ENCODE peak calls at places on chromosomes 12 and 14, in four cellular contexts. C, U, G and V are unnamed samples. For H3K4me1, the result is how much of the 10 kb centered on the place peaks cover.

GRCh38 chr14:31717294-31718085 is 156.3 kb downstream of the NUBPL start:
- DNase-seq in C (no peak), U (no peak), G (no peak), V (no peak)

GRCh38 chr14:28299227-28299626 is 467.4 kb upstream of the FOXG1 start:
- DNase-seq in C (no peak), U (no peak), G (no peak), V (no peak)

GRCh38 chr12:82896979-82897378 is 210.3 kb downstream of the TMTC2 start:
- DNase-seq in C (no peak), U (no peak), G (no peak), V (no peak)

GRCh38 chr12:80684077-80684495 is 23.3 kb upstream of the MYF6 start:
- DNase-seq in C (no peak), U (no peak), G (no peak), V (no peak)

GRCh38 chr14:94752575-94752974 is 17.3 kb downstream of the GSC start:
- DNase-seq in C (no peak), U (no peak), G (no peak), V (no peak)

GRCh38 chr12:754871-755562 is 2.6 kb downstream of the WNK1 start:
- DNase-seq in C (no peak), U (no peak), G (peak), V (no peak)

GRCh38 chr12:124441443-124442190 is 125.8 kb downstream of the NCOR2 start:
- DNase-seq in C (no peak), U (no peak), G (no peak), V (no peak)

GRCh38 chr12:16399110-16399509 is 51.7 kb downstream of the MGST1 start:
- DNase-seq in C (no peak), U (no peak), G (no peak), V (no peak)

GRCh38 chr14:92039073-92039719 is 663 bp downstream of the TRIP11 start:
- DNase-seq in C (no peak), U (peak), G (peak), V (no peak)

GRCh38 chr12:105330938-105331804 is 680 bp downstream of the C12orf75 start:
- DNase-seq in C (peak), U (no peak), G (no peak), V (no peak)

GRCh38 chr12:78457951-78458350 is 406.6 kb upstream of the SYT1 start:
- DNase-seq in C (no peak), U (no peak), G (no peak), V (no peak)

GRCh38 chr14:32078030-32078793 is 1.1 kb downstream of the ARHGAP5 start:
- DNase-seq in C (peak), U (no peak), G (peak), V (no peak)

GRCh38 chr14:61469771-61470170 is 148.4 kb downstream of the PRKCH start:
- DNase-seq in C (no peak), U (no peak), G (no peak), V (no peak)

GRCh38 chr12:56723889-56724659 is 1.0 kb downstream of the NACA start:
- DNase-seq in C (peak), U (no peak), G (no peak), V (no peak)

GRCh38 chr12:39685854-39686608 is 66.4 kb upstream of the ABCD2 start:
- DNase-seq in C (no peak), U (no peak), G (no peak), V (no peak)

GRCh38 chr14:50875359-50876090 is 3.7 kb downstream of the ABHD12B start:
- DNase-seq in C (peak), U (no peak), G (no peak), V (no peak)

GRCh38 chr12:131011165-131012079 is 57.7 kb downstream of the ADGRD1 start:
- DNase-seq in C (no peak), U (no peak), G (no peak), V (no peak)

GRCh38 chr14:66009104-66009503 is 477.1 kb upstream of the CCDC196 start:
- DNase-seq in C (no peak), U (no peak), G (no peak), V (no peak)

GRCh38 chr12:89350661-89351488 is 1.4 kb downstream of the DUSP6 start:
- DNase-seq in C (no peak), U (no peak), G (no peak), V (no peak)

GRCh38 chr12:67420506-67420905 is 151.3 kb downstream of the CAND1 start:
- DNase-seq in C (no peak), U (no peak), G (no peak), V (no peak)

GRCh38 chr14:32933943-32934890 is 4.5 kb upstream of the NPAS3 start:
- DNase-seq in C (no peak), U (no peak), G (peak), V (no peak)

GRCh38 chr12:113793250-113793649 is 172.9 kb downstream of the RBM19 start:
- DNase-seq in C (no peak), U (no peak), G (no peak), V (no peak)

GRCh38 chr12:56080556-56081138 is 682 bp downstream of the ERBB3 start:
- DNase-seq in C (peak), U (peak), G (no peak), V (no peak)

GRCh38 chr12:15688202-15688736 is 100.9 kb downstream of the EPS8 start:
- DNase-seq in C (no peak), U (no peak), G (no peak), V (no peak)

GRCh38 chr14:80959448-80960006 is 4.1 kb downstream of the TSHR start:
- DNase-seq in C (peak), U (no peak), G (no peak), V (peak)

GRCh38 chr14:82642425-82642824 is 1108.8 kb upstream of the SEL1L start:
- DNase-seq in C (no peak), U (no peak), G (no peak), V (no peak)

GRCh38 chr12:86787419-86787818 is 531.2 kb upstream of the MGAT4C start:
- DNase-seq in C (no peak), U (no peak), G (no peak), V (no peak)

DNA sequence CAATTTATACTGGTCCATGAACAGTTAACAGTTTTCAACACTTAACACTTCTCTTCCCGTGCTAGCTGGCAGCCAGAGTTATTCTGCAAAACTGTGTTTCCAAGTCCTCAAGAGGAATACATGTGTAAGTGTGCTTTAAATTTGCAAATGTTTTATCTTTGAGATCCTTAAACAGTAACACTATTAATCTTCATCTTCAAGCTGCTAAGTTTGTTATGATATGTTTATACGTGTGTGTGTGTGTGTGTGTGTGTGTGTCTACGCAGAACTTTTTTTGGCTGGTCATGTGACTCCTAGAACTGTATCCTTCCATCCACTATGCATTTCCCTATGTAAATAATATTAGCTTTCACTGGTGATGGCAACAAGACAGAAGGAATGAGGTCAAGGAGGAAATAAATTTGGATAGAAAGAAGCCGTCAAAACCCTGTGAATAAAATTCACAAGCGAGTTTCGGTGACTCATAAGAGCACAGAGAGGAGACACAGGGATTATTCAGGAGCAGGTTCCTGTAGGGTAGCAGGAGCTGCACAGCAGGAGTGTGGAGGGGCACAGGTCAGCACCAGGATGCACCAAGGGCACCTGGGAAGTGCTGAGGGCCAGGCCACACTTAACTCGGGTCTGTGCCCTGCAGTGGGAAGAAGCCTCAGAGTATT is 105.8 kb upstream of the ETV6 start:
- DNase-seq in C (no peak), U (no peak), G (no peak), V (no peak)
- TF ChIP-seq CTCF in C (no peak), U (no peak), G (no peak), V (no peak)

DNA sequence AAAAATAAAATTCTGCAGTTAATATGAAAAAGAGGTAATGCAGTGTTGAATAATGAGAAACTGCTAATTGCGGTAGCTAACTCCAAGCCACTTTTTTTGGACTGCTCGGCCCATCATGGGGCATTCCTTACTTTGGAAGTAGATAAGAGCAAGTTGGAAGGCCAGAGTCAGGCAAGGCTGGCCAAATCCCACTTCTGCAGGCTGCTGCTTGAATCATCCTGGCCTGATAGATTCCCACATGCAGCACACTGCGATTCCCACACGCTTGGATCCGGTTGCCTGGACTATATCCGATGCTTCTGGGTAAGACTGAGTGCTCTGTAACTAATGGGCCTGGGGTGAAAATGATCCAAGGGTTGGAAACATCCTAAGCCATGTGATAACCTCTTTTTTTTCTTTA is 10.6 kb downstream of the EIF2B2 start:
- DNase-seq in C (no peak), U (no peak), G (no peak), V (no peak)
- H3K4me1 ChIP-seq in C (under half), U (under half), G (under half), V (under half)

GRCh38 chr14:26414933-26415332 is 182.9 kb downstream of the NOVA1 start:
- DNase-seq in C (no peak), U (no peak), G (no peak), V (no peak)

GRCh38 chr14:26404927-26405326 is 192.9 kb downstream of the NOVA1 start:
- DNase-seq in C (no peak), U (no peak), G (no peak), V (no peak)

GRCh38 chr14:26412421-26412820 is 185.4 kb downstream of the NOVA1 start:
- DNase-seq in C (no peak), U (no peak), G (no peak), V (no peak)

GRCh38 chr14:26414103-26414502 is 183.7 kb downstream of the NOVA1 start:
- DNase-seq in C (no peak), U (no peak), G (no peak), V (no peak)

DNA sequence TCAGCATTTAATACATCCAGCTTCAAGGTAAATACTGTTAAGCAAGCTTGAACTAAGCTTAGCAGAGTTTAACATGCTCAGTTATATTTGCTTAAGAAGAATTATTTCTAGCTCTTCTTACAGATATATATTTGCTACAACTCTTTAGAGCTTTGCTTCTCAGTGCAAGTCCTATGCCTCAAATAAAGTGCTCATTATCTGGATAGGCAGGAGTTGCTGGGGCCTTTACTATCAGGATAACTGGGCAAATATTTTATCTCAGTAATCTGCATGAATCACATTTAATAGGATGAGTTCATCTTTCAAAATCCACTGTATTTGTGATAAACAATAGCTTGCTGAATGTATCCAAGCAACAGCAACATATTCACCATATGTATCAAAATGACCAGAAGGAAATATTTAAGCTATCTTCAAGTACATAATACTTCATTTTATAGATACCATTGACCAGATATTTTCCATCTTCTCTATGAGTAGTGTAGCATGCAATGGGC is 187.6 kb downstream of the NOVA1 start:
- DNase-seq in C (no peak), U (no peak), G (no peak), V (no peak)
- TF ChIP-seq CTCF in C (no peak), U (no peak), G (no peak), V (no peak)

GRCh38 chr12:2390133-2390532 is 337.3 kb downstream of the CACNA1C start:
- DNase-seq in C (no peak), U (no peak), G (no peak), V (no peak)

GRCh38 chr12:2391740-2392341 is 339.1 kb downstream of the CACNA1C start:
- DNase-seq in C (no peak), U (no peak), G (no peak), V (no peak)

GRCh38 chr12:2389079-2389790 is 336.4 kb downstream of the CACNA1C start:
- DNase-seq in C (no peak), U (no peak), G (no peak), V (no peak)

GRCh38 chr12:2393016-2393415 is 340.2 kb downstream of the CACNA1C start:
- DNase-seq in C (no peak), U (no peak), G (no peak), V (no peak)

DNA sequence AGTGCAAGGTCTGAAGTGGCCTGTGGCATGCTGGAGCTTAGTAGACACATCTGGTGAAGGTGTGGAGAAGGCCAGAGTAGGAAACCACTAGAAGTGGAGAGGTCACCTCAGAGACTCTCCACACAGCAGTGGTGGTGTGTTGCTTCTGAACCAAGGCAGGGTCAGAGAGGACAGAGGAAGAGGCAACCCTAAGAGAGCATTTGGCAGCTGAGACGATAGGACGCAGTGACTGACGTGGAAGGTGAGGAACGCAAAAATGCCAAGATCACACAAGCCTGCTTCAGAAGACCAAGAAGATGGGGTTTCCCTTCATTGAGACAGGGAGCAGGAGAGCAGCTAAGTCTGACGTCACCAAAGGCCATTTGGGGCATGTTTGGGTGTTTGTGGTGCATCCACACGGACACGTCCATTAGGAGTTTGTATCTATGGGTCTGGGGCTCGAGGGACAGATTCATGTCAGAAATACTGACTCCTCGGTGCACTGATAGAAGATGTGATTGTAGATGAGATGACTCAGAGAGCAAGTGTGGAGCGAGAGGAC is 338.1 kb downstream of the CACNA1C start:
- DNase-seq in C (no peak), U (no peak), G (no peak), V (no peak)
- H3K4me1 ChIP-seq in C (under half), U (under half), G (under half), V (under half)

GRCh38 chr14:105322791-105323556 is 8.4 kb downstream of the PACS2 start:
- DNase-seq in C (no peak), U (no peak), G (peak), V (no peak)
- TF ChIP-seq CTCF in C (no peak), U (no peak), G (no peak), V (no peak)

DNA sequence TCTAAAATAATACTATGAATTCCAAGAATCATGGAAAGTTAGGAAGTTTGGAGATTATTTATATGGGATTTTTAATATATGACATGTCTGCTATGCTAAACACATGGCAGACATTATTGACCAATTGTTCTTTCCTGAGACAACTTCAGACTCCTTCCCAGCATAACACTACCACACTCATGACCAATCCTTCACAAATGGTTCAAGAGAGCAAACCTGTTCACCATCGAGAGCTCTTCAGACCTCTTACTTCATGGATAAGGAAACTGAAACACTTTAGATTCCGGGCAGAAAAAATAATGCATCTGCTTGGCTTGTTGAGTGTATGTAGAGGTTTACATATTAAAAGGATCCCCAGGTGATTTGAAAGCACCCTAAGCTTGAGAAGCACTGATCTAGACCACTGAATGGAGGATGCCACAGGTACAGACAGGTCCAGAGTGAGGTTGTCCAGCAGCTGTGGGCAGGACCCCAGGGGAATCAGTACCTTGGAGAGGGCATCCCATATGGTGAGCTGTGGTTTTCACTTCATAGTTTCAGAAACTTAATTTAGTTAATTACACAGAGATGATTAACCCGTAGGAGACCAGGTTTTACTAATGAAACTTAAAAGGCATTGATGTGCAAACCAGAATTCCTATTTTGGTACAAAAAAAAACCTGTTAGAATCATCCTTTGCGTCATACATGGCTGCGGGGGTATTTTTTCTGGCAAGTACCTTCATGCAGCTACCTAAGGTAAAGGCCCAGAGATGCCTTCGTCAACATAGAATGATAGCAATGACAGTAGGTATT is 159.1 kb downstream of the DACT1 start:
- DNase-seq in C (no peak), U (no peak), G (no peak), V (no peak)
- H3K4me1 ChIP-seq in C (under half), U (under half), G (under half), V (under half)

DNA sequence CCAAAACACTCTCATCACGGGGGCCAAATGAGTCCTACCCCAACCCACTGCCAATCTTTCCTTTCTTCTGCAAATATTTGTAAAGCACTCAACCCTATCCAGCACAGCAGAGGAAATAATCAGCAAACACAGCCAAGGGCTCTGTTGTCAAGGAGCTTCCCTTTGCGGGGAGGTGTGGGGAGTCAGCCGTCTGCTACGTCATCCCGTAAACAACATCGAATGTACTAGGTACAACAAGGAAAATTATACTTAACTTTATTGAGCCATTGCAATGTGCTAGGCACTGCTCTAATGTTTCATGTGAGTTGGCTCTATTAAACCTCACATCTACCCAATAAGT is 22.8 kb downstream of the TMEM63C start:
- DNase-seq in C (no peak), U (no peak), G (no peak), V (no peak)
- TF ChIP-seq CTCF in C (no peak), U (no peak), G (no peak), V (no peak)

DNA sequence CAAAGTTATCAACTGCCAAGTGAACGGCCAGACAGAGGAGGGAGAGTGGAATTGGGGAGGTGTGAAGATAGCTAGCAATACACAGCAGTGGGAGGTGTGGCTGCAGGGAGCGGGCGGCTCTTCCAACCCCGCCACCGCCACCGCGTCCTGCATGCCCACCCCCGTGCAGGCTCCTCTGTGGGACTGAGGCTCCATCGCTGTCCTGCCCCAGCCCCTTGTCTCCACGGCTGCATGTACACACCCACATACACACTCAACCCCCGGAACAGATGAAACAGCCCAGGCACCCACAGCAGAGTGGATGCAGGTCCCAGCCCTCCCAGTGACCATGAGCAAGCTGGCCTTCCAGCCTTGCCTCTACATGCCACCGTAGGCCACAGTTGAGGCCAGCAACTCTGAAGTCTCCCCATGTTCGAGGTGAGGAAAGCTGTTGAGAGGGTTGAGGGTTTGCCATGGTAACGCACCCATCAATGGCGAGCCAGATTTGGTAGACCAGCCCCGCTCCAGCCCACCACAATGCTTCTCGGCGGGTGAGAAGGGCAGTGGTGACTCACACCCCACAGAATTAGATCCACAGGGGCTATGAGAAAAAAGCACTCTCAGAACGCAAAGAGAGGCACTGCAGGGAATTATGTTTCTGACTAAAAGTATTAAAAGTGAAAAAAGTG is 39.3 kb downstream of the PITPNM2 start:
- DNase-seq in C (peak), U (no peak), G (no peak), V (no peak)
- H3K4me1 ChIP-seq in C (under half), U (under half), G (under half), V (under half)